ENCODE peak calls at places on chromosomes 11 and 22, in five cellular contexts. T, Q, S, B and R are unnamed samples.

GRCh38 chr22:32389685-32390084 is 22.4 kb downstream of the RTCB start:
- DNase-seq in T (no peak), Q (no peak), S (peak; percentile 13), B (peak; percentile 20), R (peak; percentile 40)

GRCh38 chr11:24585192-24585591 is 88.3 kb downstream of the LUZP2 start:
- DNase-seq in T (no peak), Q (peak; percentile 22), S (no peak), B (peak; percentile 31), R (no peak)

GRCh38 chr11:59899532-59899931 is 20.9 kb downstream of the OOSP3 start:
- DNase-seq in T (no peak), Q (no peak), S (no peak), B (no peak), R (peak; percentile 77)

GRCh38 chr11:80726236-80726635 is 1285.4 kb upstream of the TENM4 start:
- DNase-seq in T (no peak), Q (no peak), S (no peak), B (no peak), R (no peak)

GRCh38 chr11:7353100-7353499 is 101.4 kb downstream of the SYT9 start:
- DNase-seq in T (no peak), Q (no peak), S (peak; percentile 68), B (peak; percentile 33), R (peak; percentile 70)

GRCh38 chr11:18168372-18168771 is 4.3 kb upstream of the MRGPRX4 start:
- DNase-seq in T (no peak), Q (no peak), S (no peak), B (no peak), R (no peak)

GRCh38 chr22:19062139-19062789 is 59.9 kb downstream of the DGCR2 start:
- DNase-seq in T (no peak), Q (no peak), S (no peak), B (no peak), R (no peak)

GRCh38 chr11:109680127-109680526 is 258.1 kb downstream of the C11orf87 start:
- DNase-seq in T (no peak), Q (peak; percentile 50), S (no peak), B (peak; percentile 16), R (no peak)

GRCh38 chr11:76655466-76656086 is 15.0 kb downstream of the LRRC32 start:
- DNase-seq in T (no peak), Q (no peak), S (no peak), B (no peak), R (no peak)

GRCh38 chr11:86620796-86621575 is 51.4 kb downstream of the ME3 start:
- DNase-seq in T (no peak), Q (peak; percentile 86), S (no peak), B (peak; percentile 96), R (no peak)

GRCh38 chr11:118610773-118611432 is 3.5 kb downstream of the PHLDB1 start:
- DNase-seq in T (peak; percentile 85), Q (no peak), S (peak; percentile 71), B (peak; percentile 64), R (peak; percentile 79)

GRCh38 chr11:399731-400211 is 5.8 kb downstream of the PKP3 start:
- DNase-seq in T (no peak), Q (no peak), S (no peak), B (no peak), R (no peak)

GRCh38 chr22:22892096-22893052 is 4.8 kb downstream of the IGLL5 start:
- DNase-seq in T (no peak), Q (no peak), S (peak; percentile 56), B (no peak), R (no peak)

GRCh38 chr22:31056986-31057599 is 24.0 kb upstream of the SMTN start:
- DNase-seq in T (no peak), Q (no peak), S (no peak), B (peak; percentile 20), R (no peak)

GRCh38 chr22:16717699-16718558 is 107.3 kb downstream of the XKR3 start:
- DNase-seq in T (no peak), Q (no peak), S (no peak), B (no peak), R (no peak)

GRCh38 chr11:19919050-19919561 is 206.5 kb downstream of the NAV2 start:
- DNase-seq in T (peak; percentile 41), Q (peak; percentile 100), S (no peak), B (peak; percentile 99), R (no peak)

GRCh38 chr11:59918987-59919589 is 19.1 kb upstream of the OOSP1 start:
- DNase-seq in T (no peak), Q (peak; percentile 33), S (peak; percentile 64), B (peak; percentile 45), R (peak; percentile 56)

GRCh38 chr11:17546240-17546639 is 819 bp upstream of the OTOG start:
- DNase-seq in T (no peak), Q (no peak), S (no peak), B (no peak), R (no peak)

GRCh38 chr11:12556788-12557384 is 117.3 kb upstream of the TEAD1 start:
- DNase-seq in T (peak; percentile 82), Q (peak; percentile 96), S (no peak), B (peak; percentile 99), R (no peak)

GRCh38 chr22:16699336-16699735 is 106.7 kb upstream of the CCT8L2 start:
- DNase-seq in T (no peak), Q (no peak), S (no peak), B (no peak), R (no peak)

GRCh38 chr22:46961591-46962290 is 199.3 kb downstream of the TBC1D22A start:
- DNase-seq in T (no peak), Q (no peak), S (no peak), B (no peak), R (no peak)

GRCh38 chr22:19996694-19997384 is 19.8 kb downstream of the ARVCF start:
- DNase-seq in T (no peak), Q (no peak), S (no peak), B (peak; percentile 12), R (no peak)

GRCh38 chr11:20112291-20113146 is 47.8 kb downstream of the DBX1 start:
- DNase-seq in T (peak; percentile 75), Q (peak; percentile 99), S (no peak), B (peak; percentile 95), R (peak; percentile 62)

GRCh38 chr11:17479284-17480214 is 2.9 kb upstream of the ABCC8 start:
- DNase-seq in T (no peak), Q (peak; percentile 19), S (no peak), B (peak; percentile 17), R (no peak)

GRCh38 chr11:120696597-120696996 is 185.0 kb downstream of the GRIK4 start:
- DNase-seq in T (no peak), Q (no peak), S (no peak), B (no peak), R (no peak)

GRCh38 chr11:96393753-96394348 is 4.0 kb downstream of the JRKL start:
- DNase-seq in T (no peak), Q (peak; percentile 29), S (peak; percentile 60), B (peak; percentile 70), R (peak; percentile 66)

GRCh38 chr11:746289-747175 is 732 bp upstream of the TALDO1 start:
- DNase-seq in T (no peak), Q (peak; percentile 22), S (peak; percentile 35), B (no peak), R (peak; percentile 77)

GRCh38 chr22:41810022-41810421 is 9.5 kb downstream of the CCDC134 start:
- DNase-seq in T (no peak), Q (no peak), S (no peak), B (no peak), R (no peak)

GRCh38 chr22:39959640-39960447 is at the start of gene TMA7B:
- DNase-seq in T (no peak), Q (peak; percentile 63), S (no peak), B (peak; percentile 33), R (peak; percentile 71)

GRCh38 chr11:133064961-133065360 is 467.3 kb downstream of the OPCML start:
- DNase-seq in T (no peak), Q (no peak), S (no peak), B (no peak), R (no peak)
- H3K4me3 ChIP-seq in T (peak overlapping the region; percentile 74), Q (peak overlapping the region; percentile 65), S (no peak overlapping the region), B (no peak overlapping the region), R (no peak overlapping the region)

GRCh38 chr11:72736452-72737069 is 15.6 kb downstream of the ARAP1 start:
- DNase-seq in T (peak; percentile 42), Q (peak; percentile 19), S (peak; percentile 69), B (peak; percentile 34), R (peak; percentile 99)

GRCh38 chr11:72737341-72737740 is 14.9 kb downstream of the ARAP1 start:
- DNase-seq in T (no peak), Q (no peak), S (no peak), B (no peak), R (no peak)

GRCh38 chr11:72740060-72740424 is 12.2 kb downstream of the ARAP1 start:
- DNase-seq in T (peak; percentile 3), Q (no peak), S (peak; percentile 31), B (no peak), R (no peak)

GRCh38 chr11:72739240-72740059 is 12.8 kb downstream of the ARAP1 start:
- DNase-seq in T (peak; percentile 22), Q (no peak), S (peak; percentile 47), B (no peak), R (peak; percentile 47)

GRCh38 chr11:72738199-72739141 is 13.7 kb downstream of the ARAP1 start:
- DNase-seq in T (no peak), Q (no peak), S (peak; percentile 90), B (peak; percentile 68), R (peak; percentile 81)
- H3K4me3 ChIP-seq in T (peak overlapping the region; percentile 38), Q (no peak overlapping the region), S (peak overlapping the region; percentile 60), B (no peak overlapping the region), R (peak overlapping the region; percentile 46)

DNA sequence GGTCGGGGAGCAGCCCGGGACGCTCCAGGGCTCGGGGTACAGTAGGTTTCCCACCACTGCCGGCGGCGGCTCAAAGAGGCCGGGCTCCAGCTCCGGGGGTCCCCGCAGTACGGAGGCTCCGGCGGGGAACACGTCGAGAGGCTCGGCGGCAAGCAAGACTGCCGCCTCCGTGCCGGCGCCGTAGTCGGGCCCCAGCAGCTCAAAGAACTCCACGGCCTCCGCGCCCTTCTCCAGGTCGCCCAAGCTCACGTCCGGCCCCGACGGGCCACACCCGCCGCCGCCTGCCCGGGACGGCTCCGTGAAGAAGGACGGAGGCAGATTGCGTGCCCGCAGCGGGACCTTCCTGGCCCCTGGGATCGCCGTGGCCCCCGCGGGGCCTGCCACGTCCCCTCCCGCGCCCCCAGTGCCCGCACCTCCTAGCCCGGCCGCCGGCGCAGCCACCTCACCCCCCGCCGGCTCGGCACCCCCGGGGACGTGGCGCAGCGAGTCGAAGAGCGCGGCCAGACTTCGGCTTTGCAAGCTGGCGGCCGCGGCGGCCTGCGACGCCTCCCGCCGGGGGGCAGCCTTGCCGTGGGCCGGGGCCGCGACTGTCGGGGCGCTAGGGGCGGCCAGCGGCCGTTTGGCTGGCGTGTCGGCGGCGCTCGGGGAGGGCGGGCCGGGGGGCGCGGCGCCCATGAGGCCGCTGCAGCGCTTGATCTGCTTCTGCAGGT is 775 bp downstream of the FAM181B start:
- DNase-seq in T (no peak), Q (no peak), S (no peak), B (no peak), R (no peak)
- H3K4me3 ChIP-seq in T (peak overlapping the region; percentile 71), Q (peak overlapping the region; percentile 52), S (no peak overlapping the region), B (peak overlapping the region; percentile 28), R (no peak overlapping the region)

GRCh38 chr22:37843746-37844089 is 416 bp downstream of the ANKRD54 start:
- DNase-seq in T (peak; percentile 47), Q (no peak), S (peak; percentile 69), B (no peak), R (no peak)

GRCh38 chr22:37846433-37846832 is 2.3 kb upstream of the ANKRD54 start:
- DNase-seq in T (no peak), Q (no peak), S (no peak), B (no peak), R (no peak)

GRCh38 chr22:37844904-37845334 is 785 bp upstream of the ANKRD54 start:
- DNase-seq in T (no peak), Q (no peak), S (no peak), B (no peak), R (no peak)

GRCh38 chr22:37842015-37842793 is 1.9 kb downstream of the ANKRD54 start:
- DNase-seq in T (no peak), Q (no peak), S (no peak), B (no peak), R (peak; percentile 16)
- H3K4me3 ChIP-seq in T (peak overlapping the region; percentile 97), Q (no peak overlapping the region), S (no peak overlapping the region), B (peak overlapping the region; percentile 79), R (no peak overlapping the region)